ENCODE peak calls at places on chromosomes 6 and 20, in six cellular contexts. V is tibial artery, A is psoas muscle, M is H9, D is RWPE1, S is fibroblast of lung. L is an unnamed sample.

GRCh38 chr6:117497237-117497636 is 14.8 kb downstream of the DCBLD1 start:
- DNase-seq in M (no peak), A (no peak), V (no peak), S (no peak), D (no peak), L (no peak)

GRCh38 chr6:46453756-46454316 is 37.4 kb downstream of the RCAN2 start:
- DNase-seq in D (no peak), A (no peak), V (no peak), S (peak; percentile 32), M (no peak), L (no peak)

GRCh38 chr20:38991814-38992593 is 29.9 kb downstream of the DHX35 start:
- DNase-seq in S (no peak), D (no peak), A (no peak), M (no peak), V (no peak), L (no peak)

GRCh38 chr6:52109073-52109635 is 21.7 kb upstream of the PKHD1 start:
- DNase-seq in A (no peak), S (no peak), D (no peak), V (no peak), M (no peak), L (no peak)

GRCh38 chr6:88869263-88870023 is 94.0 kb downstream of the RNGTT start:
- DNase-seq in M (no peak), S (peak; percentile 64), V (no peak), A (no peak), D (no peak), L (no peak)

GRCh38 chr6:101853226-101853625 is 459.7 kb downstream of the GRIK2 start:
- DNase-seq in A (no peak), D (no peak), V (no peak), M (no peak), S (no peak), L (no peak)

GRCh38 chr6:74073429-74073828 is 377.4 kb downstream of the CD109 start:
- DNase-seq in V (no peak), M (no peak), S (peak; percentile 62), A (no peak), D (peak; percentile 69), L (no peak)

GRCh38 chr6:33613794-33614166 is 7.3 kb upstream of the ITPR3 start:
- DNase-seq in M (no peak), D (peak; percentile 85), V (peak; percentile 70), A (no peak), S (peak; percentile 88), L (no peak)

GRCh38 chr6:136761227-136761922 is 30.9 kb downstream of the MAP3K5 start:
- DNase-seq in D (no peak), V (no peak), A (no peak), S (peak; percentile 47), M (no peak), L (no peak)

GRCh38 chr6:82957171-82957894 is 108.3 kb downstream of the UBE3D start:
- DNase-seq in A (no peak), M (no peak), V (no peak), S (peak; percentile 33), D (no peak), L (no peak)

GRCh38 chr20:57000441-57000968 is 265.9 kb downstream of the BMP7 start:
- DNase-seq in V (no peak), D (no peak), A (no peak), M (no peak), S (no peak), L (no peak)

GRCh38 chr6:9761220-9761619 is 653.7 kb downstream of the TFAP2A start:
- DNase-seq in A (no peak), V (no peak), D (no peak), S (no peak), M (no peak), L (no peak)

GRCh38 chr20:38725959-38726848 is 1.9 kb downstream of the SLC32A1 start:
- DNase-seq in S (no peak), V (no peak), M (peak; percentile 93), A (no peak), D (peak; percentile 69), L (peak; percentile 97)

GRCh38 chr6:37036146-37036545 is 30.7 kb downstream of the FGD2 start:
- DNase-seq in M (no peak), D (no peak), S (no peak), A (no peak), V (no peak), L (no peak)

GRCh38 chr6:38508894-38509293 is 130.8 kb downstream of the BTBD9 start:
- DNase-seq in M (no peak), V (no peak), S (peak; percentile 54), A (no peak), D (no peak), L (no peak)

GRCh38 chr6:90222008-90222407 is 74.6 kb downstream of the BACH2 start:
- DNase-seq in S (no peak), M (no peak), D (no peak), V (no peak), A (no peak), L (no peak)
- H3K27ac ChIP-seq in S (no peak overlapping the region), M (no peak overlapping the region), D (no peak overlapping the region), V (no peak overlapping the region), A (peak overlapping the region; percentile 96), L (no peak overlapping the region)

GRCh38 chr6:145899915-145900569 is 64.1 kb downstream of the SHPRH start:
- DNase-seq in A (no peak), S (no peak), V (no peak), M (no peak), D (no peak), L (no peak)

GRCh38 chr6:145904878-145905277 is 59.3 kb downstream of the SHPRH start:
- DNase-seq in V (no peak), A (no peak), S (no peak), M (no peak), D (no peak), L (no peak)

GRCh38 chr6:145906144-145906543 is 58.0 kb downstream of the SHPRH start:
- DNase-seq in V (no peak), D (no peak), M (no peak), S (no peak), A (no peak), L (no peak)

GRCh38 chr6:145903356-145904102 is 60.6 kb downstream of the SHPRH start:
- DNase-seq in M (no peak), V (no peak), A (no peak), D (peak; percentile 2), S (peak; percentile 34), L (no peak)

GRCh38 chr6:145904391-145904790 is 59.8 kb downstream of the SHPRH start:
- DNase-seq in D (no peak), M (no peak), A (no peak), V (no peak), S (no peak), L (no peak)
- H3K27ac ChIP-seq in D (no peak overlapping the region), M (no peak overlapping the region), A (peak overlapping the region; percentile 86), V (no peak overlapping the region), S (no peak overlapping the region), L (no peak overlapping the region)

GRCh38 chr20:34751453-34751852 is 47.3 kb downstream of the TP53INP2 start:
- DNase-seq in S (peak; percentile 23), D (no peak), M (no peak), V (no peak), A (no peak), L (no peak)

GRCh38 chr20:34753706-34754461 is 49.7 kb downstream of the TP53INP2 start:
- DNase-seq in S (peak; percentile 14), A (no peak), V (no peak), M (no peak), D (no peak), L (no peak)

GRCh38 chr20:34750484-34750883 is 46.3 kb downstream of the TP53INP2 start:
- DNase-seq in M (no peak), D (no peak), A (no peak), V (no peak), S (no peak), L (no peak)

GRCh38 chr20:34754611-34755010 is 50.5 kb downstream of the TP53INP2 start:
- DNase-seq in V (no peak), D (no peak), S (no peak), A (no peak), M (no peak), L (peak; percentile 50)

DNA sequence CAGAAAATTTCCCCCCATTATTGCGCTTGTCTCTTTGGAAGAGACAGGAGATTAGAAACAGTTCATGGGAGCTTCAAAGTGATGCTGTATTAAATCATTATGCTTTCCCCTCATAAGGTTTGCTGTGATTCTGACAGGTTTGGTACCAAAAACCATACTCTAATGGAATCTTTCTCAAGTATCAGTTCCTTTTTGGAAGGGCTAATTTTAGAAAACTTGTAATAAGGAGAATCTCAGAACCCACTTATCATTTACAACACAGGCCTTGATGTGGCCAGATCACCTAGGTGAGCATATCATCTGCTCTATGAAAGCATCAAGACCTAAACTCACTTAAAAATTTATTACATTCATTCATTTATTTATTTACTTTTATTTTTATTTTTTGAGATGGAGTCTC is 51.2 kb downstream of the TP53INP2 start:
- DNase-seq in S (no peak), A (no peak), M (no peak), V (no peak), D (no peak), L (no peak)
- H3K27ac ChIP-seq in S (no peak overlapping the region), A (no peak overlapping the region), M (no peak overlapping the region), V (no peak overlapping the region), D (no peak overlapping the region), L (no peak overlapping the region)

GRCh38 chr6:11608600-11609323 is 71.2 kb downstream of the TMEM170B start:
- DNase-seq in S (no peak), M (no peak), D (no peak), A (no peak), V (no peak), L (no peak)
- H3K27ac ChIP-seq in S (peak overlapping the region; percentile 80), M (no peak overlapping the region), D (no peak overlapping the region), A (peak overlapping the region; percentile 64), V (peak overlapping the region; percentile 34), L (peak overlapping the region; percentile 40)

GRCh38 chr20:5181492-5181891 is 54.7 kb downstream of the CDS2 start:
- DNase-seq in A (no peak), D (no peak), M (no peak), V (no peak), S (no peak), L (no peak)

GRCh38 chr20:5180933-5181332 is 54.1 kb downstream of the CDS2 start:
- DNase-seq in D (no peak), M (no peak), A (no peak), V (no peak), S (no peak), L (no peak)

GRCh38 chr20:5180421-5180820 is 53.6 kb downstream of the CDS2 start:
- DNase-seq in S (no peak), M (no peak), D (no peak), A (no peak), V (no peak), L (no peak)

GRCh38 chr20:5177071-5177470 is 50.3 kb downstream of the CDS2 start:
- DNase-seq in S (peak; percentile 31), M (no peak), D (no peak), V (no peak), A (no peak), L (no peak)

GRCh38 chr20:5178046-5178445 is 51.2 kb downstream of the CDS2 start:
- DNase-seq in D (no peak), S (no peak), V (no peak), A (no peak), M (no peak), L (no peak)
- H3K27ac ChIP-seq in D (no peak overlapping the region), S (no peak overlapping the region), V (no peak overlapping the region), A (no peak overlapping the region), M (peak overlapping the region; percentile 15), L (no peak overlapping the region)

DNA sequence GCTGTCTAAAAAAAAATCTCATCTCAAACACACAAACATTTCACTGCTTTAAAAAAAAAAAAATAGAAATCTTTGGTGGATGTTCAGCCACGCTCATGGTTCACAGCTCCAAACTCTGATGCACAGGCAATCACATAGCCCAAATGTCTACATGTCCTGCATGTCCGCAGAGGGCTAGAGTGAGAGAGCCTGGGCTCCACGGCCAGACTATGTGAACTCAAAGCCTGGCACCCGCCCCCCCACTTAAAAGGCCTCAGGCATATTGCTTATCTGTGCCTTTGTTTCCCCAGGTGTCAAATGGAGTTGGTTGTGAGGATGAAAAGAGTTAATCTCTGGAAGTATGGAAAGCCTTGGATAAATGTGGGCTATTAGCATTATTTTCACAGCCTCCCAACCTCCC is 10.5 kb upstream of the PTGIS start:
- DNase-seq in V (peak; percentile 53), A (no peak), M (no peak), D (no peak), S (no peak), L (peak; percentile 32)
- H3K27ac ChIP-seq in V (peak overlapping the region; percentile 99), A (no peak overlapping the region), M (no peak overlapping the region), D (no peak overlapping the region), S (no peak overlapping the region), L (no peak overlapping the region)

L was measured in endodermal cell.